ENCODE peak calls at places on chromosomes 3 and 15, in four cellular contexts. F, S, R and L are unnamed samples.

GRCh38 chr3:66073464-66074141 is 34.9 kb upstream of the MAGI1 start:
- DNase-seq in R (no peak), F (no peak), S (no peak), L (no peak)

GRCh38 chr15:96125681-96126080 is 204.8 kb upstream of the NR2F2 start:
- DNase-seq in F (no peak), R (peak; percentile 55), S (no peak), L (peak; percentile 79)

GRCh38 chr15:38589502-38589901 is 24.9 kb upstream of the RASGRP1 start:
- DNase-seq in F (no peak), S (no peak), R (peak; percentile 93), L (peak; percentile 95)

GRCh38 chr15:80849308-80849707 is 70.1 kb downstream of the CEMIP start:
- DNase-seq in F (peak; percentile 33), R (peak; percentile 90), S (no peak), L (peak; percentile 88)

GRCh38 chr3:110816008-110816407 is 255.6 kb upstream of the NECTIN3 start:
- DNase-seq in F (no peak), R (peak; percentile 15), S (no peak), L (no peak)

GRCh38 chr3:185290266-185290665 is 36.4 kb upstream of the EHHADH start:
- DNase-seq in R (peak; percentile 38), F (no peak), S (no peak), L (peak; percentile 44)

GRCh38 chr3:30602946-30603345 is 3.5 kb upstream of the TGFBR2 start:
- DNase-seq in R (no peak), F (no peak), S (no peak), L (no peak)

GRCh38 chr15:26690778-26691177 is 82.1 kb downstream of the GABRB3 start:
- DNase-seq in S (no peak), R (no peak), F (no peak), L (no peak)

GRCh38 chr15:39362832-39363561 is 217.9 kb upstream of the THBS1 start:
- DNase-seq in F (peak; percentile 100), R (no peak), S (no peak), L (no peak)

GRCh38 chr15:26126070-26126469 is 262.9 kb upstream of the ATP10A start:
- DNase-seq in S (peak; percentile 30), F (no peak), R (no peak), L (no peak)

GRCh38 chr3:187291512-187292132 is at the start of gene MASP1:
- DNase-seq in S (peak; percentile 50), F (no peak), R (no peak), L (no peak)

GRCh38 chr3:45664558-45664957 is 24.6 kb upstream of the SACM1L start:
- DNase-seq in S (no peak), F (no peak), R (no peak), L (no peak)

GRCh38 chr3:115113367-115113766 is 33.7 kb downstream of the ZBTB20 start:
- DNase-seq in F (no peak), S (no peak), R (no peak), L (peak; percentile 9)

GRCh38 chr3:114071786-114072185 is 15.2 kb downstream of the QTRT2 start:
- DNase-seq in S (no peak), R (no peak), F (no peak), L (no peak)

GRCh38 chr15:70415330-70415884 is 317.7 kb upstream of the TLE3 start:
- DNase-seq in R (no peak), F (no peak), S (no peak), L (no peak)

GRCh38 chr3:39471652-39472051 is 4.2 kb downstream of the MOBP start:
- DNase-seq in F (no peak), S (no peak), R (no peak), L (no peak)

GRCh38 chr3:127141921-127142730 is 50.8 kb upstream of the PRR23E start:
- DNase-seq in F (no peak), R (peak; percentile 78), S (no peak), L (peak; percentile 64)

GRCh38 chr3:118817748-118818165 is 216.9 kb downstream of the IGSF11 start:
- DNase-seq in R (peak; percentile 65), S (no peak), F (peak; percentile 4), L (peak; percentile 75)

GRCh38 chr3:23650371-23651140 is 155.2 kb upstream of the UBE2E1 start:
- DNase-seq in S (no peak), R (peak; percentile 96), F (no peak), L (peak; percentile 92)

GRCh38 chr15:74893627-74894026 is 3.8 kb downstream of the MPI start:
- DNase-seq in S (no peak), F (no peak), R (no peak), L (no peak)

GRCh38 chr3:101261506-101261905 is 58.9 kb downstream of the IMPG2 start:
- DNase-seq in F (no peak), S (no peak), R (no peak), L (no peak)

GRCh38 chr15:42688301-42688700 is 48.6 kb downstream of the CDAN1 start:
- DNase-seq in R (peak; percentile 94), F (no peak), S (no peak), L (peak; percentile 96)

GRCh38 chr3:3707858-3708768 is 91.1 kb upstream of the LRRN1 start:
- DNase-seq in S (no peak), R (peak; percentile 73), F (no peak), L (peak; percentile 61)

GRCh38 chr15:78316211-78317077 is 17.0 kb upstream of the SKIC8 start:
- DNase-seq in R (peak; percentile 49), S (no peak), F (no peak), L (peak; percentile 34)

GRCh38 chr3:185534511-185534910 is 17.9 kb downstream of the LIPH start:
- DNase-seq in R (peak; percentile 47), F (no peak), S (no peak), L (peak; percentile 39)

GRCh38 chr15:67838789-67839332 is 984 bp downstream of the RNU6-1 start:
- DNase-seq in R (peak; percentile 30), S (peak; percentile 50), F (no peak), L (peak; percentile 59)

GRCh38 chr15:76904461-76905012 is 603 bp downstream of the SCAPER start:
- DNase-seq in R (peak; percentile 36), S (no peak), F (no peak), L (peak; percentile 50)

GRCh38 chr3:48845170-48845569 is 2.5 kb downstream of the PRKAR2A start:
- DNase-seq in S (no peak), R (no peak), F (no peak), L (no peak)

GRCh38 chr15:84929795-84930371 is 45.4 kb downstream of the SLC28A1 start:
- DNase-seq in R (peak; percentile 82), F (no peak), S (no peak), L (peak; percentile 81)

DNA sequence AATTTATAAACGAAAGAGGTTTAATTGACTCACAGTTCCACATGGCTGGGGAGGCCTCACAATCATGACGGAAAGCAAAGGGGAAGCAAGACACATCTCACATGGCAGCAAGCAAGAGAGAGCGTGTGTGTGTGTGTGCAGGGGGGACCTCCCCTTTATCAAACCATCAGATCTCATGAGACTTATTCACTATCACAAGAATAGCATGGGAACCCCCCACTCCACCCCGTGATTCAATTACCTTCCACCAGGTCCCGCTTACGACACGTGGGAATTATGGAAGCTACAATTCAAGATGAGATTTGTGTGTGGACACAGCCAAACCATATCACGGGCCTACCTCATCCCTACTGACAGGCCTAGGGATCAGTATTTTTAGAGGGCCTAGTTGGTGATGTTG is 3.1 kb upstream of the EPHB1 start:
- DNase-seq in S (no peak), F (no peak), R (no peak), L (no peak)
- TF ChIP-seq CTCF in S (no peak), F (no peak), R (no peak), L (no peak)

GRCh38 chr15:55284461-55284860 is 5.2 kb downstream of the RAB27A start:
- DNase-seq in F (no peak), R (no peak), S (no peak), L (no peak)

GRCh38 chr15:55289573-55290360 is at the start of gene RAB27A:
- DNase-seq in S (peak; percentile 65), F (no peak), R (peak; percentile 23), L (peak; percentile 78)

GRCh38 chr15:55289011-55289572 is 521 bp downstream of the RAB27A start:
- DNase-seq in S (peak; percentile 18), F (no peak), R (peak; percentile 31), L (peak; percentile 53)

GRCh38 chr15:55290361-55291057 is 896 bp upstream of the RAB27A start:
- DNase-seq in R (peak; percentile 65), S (peak; percentile 82), F (peak; percentile 52), L (peak; percentile 81)

GRCh38 chr15:55288006-55288717 is 1.5 kb downstream of the RAB27A start:
- DNase-seq in R (no peak), F (no peak), S (no peak), L (no peak)
- H3K4me3 ChIP-seq in R (no peak overlapping the region), F (no peak overlapping the region), S (peak overlapping the region; percentile 85), L (no peak overlapping the region)

GRCh38 chr3:38118421-38119247 is 18.3 kb downstream of the ACAA1 start:
- DNase-seq in S (no peak), R (no peak), F (no peak), L (no peak)

GRCh38 chr3:38117748-38118420 is 19.0 kb downstream of the ACAA1 start:
- DNase-seq in R (peak; percentile 57), F (peak; percentile 30), S (peak; percentile 55), L (peak; percentile 76)

GRCh38 chr3:38115645-38116427 is 21.1 kb downstream of the ACAA1 start:
- DNase-seq in F (no peak), S (no peak), R (no peak), L (no peak)

GRCh38 chr3:38116471-38117162 is 20.3 kb downstream of the ACAA1 start:
- DNase-seq in S (no peak), R (no peak), F (no peak), L (no peak)

GRCh38 chr3:38117163-38117716 is 19.7 kb downstream of the ACAA1 start:
- DNase-seq in R (peak; percentile 17), F (no peak), S (peak; percentile 53), L (peak; percentile 34)
- TF ChIP-seq CTCF in R (peak; percentile 58), F (no peak), S (no peak), L (peak; percentile 19)

GRCh38 chr3:4987374-4988296 is 8.4 kb downstream of the BHLHE40 start:
- DNase-seq in R (no peak), F (no peak), S (no peak), L (no peak)

GRCh38 chr3:4986611-4987373 is 7.6 kb downstream of the BHLHE40 start:
- DNase-seq in F (peak; percentile 84), R (peak; percentile 97), S (peak; percentile 97), L (peak; percentile 99)

GRCh38 chr3:4985330-4986174 is 6.3 kb downstream of the BHLHE40 start:
- DNase-seq in R (peak; percentile 95), S (no peak), F (no peak), L (peak; percentile 95)

GRCh38 chr3:4984511-4984864 is 5.3 kb downstream of the BHLHE40 start:
- DNase-seq in S (no peak), R (peak; percentile 57), F (no peak), L (peak; percentile 41)

GRCh38 chr3:4986175-4986610 is 7.0 kb downstream of the BHLHE40 start:
- DNase-seq in R (peak; percentile 89), S (no peak), F (no peak), L (peak; percentile 85)
- H3K4me3 ChIP-seq in R (no peak overlapping the region), S (peak overlapping the region; percentile 98), F (peak overlapping the region; percentile 29), L (no peak overlapping the region)